ENCODE peak calls at places on chromosomes 7 and 10, in five cellular contexts. J is H1, N is GM12878, H is K562, U is HepG2. Z is an unnamed sample.

GRCh38 chr7:43824963-43825362 is 44.4 kb downstream of the MRPS24 start:
- DNase-seq in N (no peak), H (no peak), U (no peak), J (no peak), Z (no peak)

GRCh38 chr10:28711079-28711478 is 33.8 kb downstream of the BAMBI start:
- DNase-seq in H (no peak), N (no peak), U (no peak), J (no peak), Z (no peak)

GRCh38 chr10:14353291-14353913 is 22.7 kb upstream of the FRMD4A start:
- DNase-seq in J (no peak), N (no peak), H (no peak), U (no peak), Z (peak; percentile 33)

GRCh38 chr7:104980440-104980839 is 33.6 kb upstream of the KMT2E start:
- DNase-seq in U (no peak), J (no peak), H (no peak), N (no peak), Z (no peak)

GRCh38 chr10:71032887-71033286 is 144.5 kb upstream of the PCBD1 start:
- DNase-seq in J (no peak), H (no peak), N (no peak), U (no peak), Z (no peak)

GRCh38 chr10:63058236-63058635 is 74.9 kb upstream of the NRBF2 start:
- DNase-seq in H (no peak), N (no peak), U (no peak), J (no peak), Z (no peak)

GRCh38 chr7:157136372-157136771 is 2.4 kb upstream of the UBE3C start:
- DNase-seq in J (no peak), N (no peak), U (peak; percentile 49), H (peak; percentile 41), Z (peak; percentile 35)

GRCh38 chr7:70006411-70006920 is 408.2 kb downstream of the AUTS2 start:
- DNase-seq in J (no peak), N (no peak), U (no peak), H (no peak), Z (no peak)

GRCh38 chr7:44100458-44101303 is 3.5 kb upstream of the AEBP1 start:
- DNase-seq in J (no peak), U (no peak), N (no peak), H (no peak), Z (no peak)

GRCh38 chr10:79128923-79129305 is 60.1 kb downstream of the ZMIZ1 start:
- DNase-seq in J (no peak), U (no peak), N (no peak), H (no peak), Z (no peak)

GRCh38 chr7:122211362-122211761 is 67.3 kb upstream of the AASS start:
- DNase-seq in J (no peak), H (no peak), U (no peak), N (no peak), Z (no peak)

GRCh38 chr7:13827716-13828115 is 161.8 kb downstream of the ETV1 start:
- DNase-seq in N (no peak), U (no peak), H (no peak), J (no peak), Z (no peak)

GRCh38 chr10:43640603-43641002 is 8.1 kb downstream of the ZNF32 start:
- DNase-seq in H (no peak), U (no peak), J (no peak), N (no peak), Z (no peak)

GRCh38 chr10:77045046-77045445 is 592.6 kb downstream of the KCNMA1 start:
- DNase-seq in H (no peak), U (no peak), N (no peak), J (no peak), Z (no peak)

GRCh38 chr10:113187066-113187777 is 237.2 kb downstream of the TCF7L2 start:
- DNase-seq in N (no peak), U (peak; percentile 26), H (no peak), J (no peak), Z (no peak)

GRCh38 chr7:129252133-129252532 is 27.3 kb downstream of the AHCYL2 start:
- DNase-seq in U (no peak), H (no peak), N (no peak), J (no peak), Z (no peak)

GRCh38 chr7:81774496-81774895 is 4.6 kb upstream of the HGF start:
- DNase-seq in J (no peak), H (no peak), N (no peak), U (no peak), Z (no peak)

GRCh38 chr10:25959540-25960232 is 25.7 kb downstream of the MYO3A start:
- DNase-seq in H (no peak), N (no peak), J (no peak), U (no peak), Z (no peak)

GRCh38 chr7:27154901-27155815 is 1.3 kb downstream of the HOXA7 start:
- DNase-seq in H (no peak), J (no peak), N (no peak), U (no peak), Z (no peak)

GRCh38 chr7:82020076-82020475 is 250.2 kb upstream of the HGF start:
- DNase-seq in H (no peak), J (no peak), U (no peak), N (no peak), Z (no peak)

GRCh38 chr10:99973190-99973589 is 36.6 kb downstream of the DNMBP start:
- DNase-seq in H (no peak), U (no peak), J (no peak), N (no peak), Z (no peak)
- H3K79me2 ChIP-seq in H (no peaks in the 10 kb centered on the region), U (peaks cover 3% of the 10 kb centered on the region), J (no peaks in the 10 kb centered on the region), N (peaks cover 64% of the 10 kb centered on the region), Z (no peaks in the 10 kb centered on the region)

DNA sequence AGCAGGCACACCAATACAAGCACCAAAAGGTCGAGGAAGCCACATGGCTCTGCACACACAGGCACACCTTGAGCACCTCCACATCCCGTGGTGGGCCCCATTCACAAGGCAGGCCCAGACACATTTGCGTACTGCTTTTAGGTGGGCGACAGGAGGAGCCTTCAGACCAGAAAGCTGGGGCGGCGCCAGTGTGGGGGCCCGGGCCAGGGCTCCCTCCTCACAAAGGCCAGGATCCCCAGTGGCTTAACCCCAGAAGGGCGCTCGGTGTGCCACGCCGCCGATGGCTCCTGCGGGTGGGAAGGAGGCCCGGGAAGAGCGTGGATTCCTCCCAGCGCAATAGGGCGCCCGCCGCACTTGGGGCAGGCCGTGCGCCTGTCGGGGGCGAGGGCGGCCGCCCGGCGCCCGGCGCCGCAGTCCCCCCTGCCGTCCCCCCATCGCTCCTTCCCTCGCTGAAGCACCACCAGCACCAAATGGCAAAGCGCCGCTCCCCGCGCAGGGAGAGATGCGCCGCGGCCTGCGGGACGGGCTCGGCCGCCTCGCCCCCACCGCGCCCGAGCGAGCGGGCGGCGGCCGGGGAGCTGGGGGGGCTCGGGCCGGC is 2.9 kb upstream of the SMARCD3 start:
- DNase-seq in J (no peak), N (no peak), U (no peak), H (no peak), Z (peak; percentile 51)
- H2AFZ ChIP-seq in J (no peak overlapping the region), N (no peak overlapping the region), U (no peak overlapping the region), H (peak overlapping the region; percentile 25), Z (peak overlapping the region; percentile 96)

GRCh38 chr7:80622531-80622930 is 15.9 kb upstream of the CD36 start:
- DNase-seq in N (no peak), U (no peak), H (no peak), J (no peak), Z (no peak)
- TF ChIP-seq CREB1 in N (no peak), U (no peak), H (no peak), J (no peak), Z (no peak)

GRCh38 chr10:91247360-91248111 is 27.1 kb downstream of the PCGF5 start:
- DNase-seq in U (no peak), H (peak; percentile 33), N (no peak), J (no peak), Z (peak; percentile 28)

GRCh38 chr10:91250341-91250740 is 29.9 kb downstream of the PCGF5 start:
- DNase-seq in H (no peak), N (no peak), J (no peak), U (no peak), Z (no peak)

GRCh38 chr10:91249700-91250099 is 29.2 kb downstream of the PCGF5 start:
- DNase-seq in N (no peak), U (no peak), H (no peak), J (no peak), Z (no peak)

GRCh38 chr10:91253300-91253699 is 32.8 kb downstream of the PCGF5 start:
- DNase-seq in U (no peak), H (no peak), N (no peak), J (no peak), Z (no peak)

GRCh38 chr10:91251430-91252056 is 31.1 kb downstream of the PCGF5 start:
- DNase-seq in J (no peak), N (peak; percentile 30), H (peak; percentile 40), U (peak; percentile 54), Z (peak; percentile 65)
- H3K79me2 ChIP-seq in J (no peaks in the 10 kb centered on the region), N (no peaks in the 10 kb centered on the region), H (no peaks in the 10 kb centered on the region), U (no peaks in the 10 kb centered on the region), Z (no peaks in the 10 kb centered on the region)

DNA sequence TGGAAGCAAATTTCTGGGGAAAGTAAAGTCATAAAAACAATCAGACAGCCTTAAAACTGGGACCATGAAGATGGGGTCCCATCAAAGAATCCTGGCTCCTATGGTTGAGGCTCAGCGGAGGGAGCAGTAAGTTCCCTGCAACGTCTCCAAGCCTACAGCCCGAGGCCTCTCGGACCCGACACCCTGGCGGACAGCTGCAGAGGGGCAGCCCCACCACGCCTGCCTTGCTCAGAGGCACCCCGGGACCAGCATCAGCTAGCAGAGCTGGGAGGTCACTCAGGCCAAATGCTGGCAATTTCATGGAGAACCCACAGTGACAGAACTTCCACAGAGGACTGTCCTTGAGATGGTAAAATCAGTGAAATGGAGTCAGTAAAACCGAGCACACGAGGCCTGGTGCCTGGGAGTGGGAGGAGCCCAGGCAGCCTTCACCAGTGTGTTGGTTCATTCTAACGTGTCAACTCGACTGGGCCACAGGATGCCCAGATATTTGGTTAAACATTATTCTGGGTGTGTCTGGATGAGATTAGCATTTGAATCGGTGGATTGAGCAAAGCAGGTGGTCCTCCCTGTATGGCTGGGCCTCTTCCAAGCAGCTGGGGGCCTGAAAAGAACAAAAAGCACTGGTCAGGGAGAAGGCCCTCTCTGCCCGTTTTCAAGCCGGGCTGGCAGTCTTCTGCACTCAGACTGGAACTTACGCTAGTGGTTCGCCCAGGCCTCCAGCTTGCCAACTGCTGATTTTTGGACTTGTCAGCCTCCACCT is 96.2 kb upstream of the INSIG1 start:
- DNase-seq in N (no peak), J (no peak), H (no peak), U (no peak), Z (no peak)
- H2AFZ ChIP-seq in N (no peak overlapping the region), J (no peak overlapping the region), H (no peak overlapping the region), U (no peak overlapping the region), Z (no peak overlapping the region)

DNA sequence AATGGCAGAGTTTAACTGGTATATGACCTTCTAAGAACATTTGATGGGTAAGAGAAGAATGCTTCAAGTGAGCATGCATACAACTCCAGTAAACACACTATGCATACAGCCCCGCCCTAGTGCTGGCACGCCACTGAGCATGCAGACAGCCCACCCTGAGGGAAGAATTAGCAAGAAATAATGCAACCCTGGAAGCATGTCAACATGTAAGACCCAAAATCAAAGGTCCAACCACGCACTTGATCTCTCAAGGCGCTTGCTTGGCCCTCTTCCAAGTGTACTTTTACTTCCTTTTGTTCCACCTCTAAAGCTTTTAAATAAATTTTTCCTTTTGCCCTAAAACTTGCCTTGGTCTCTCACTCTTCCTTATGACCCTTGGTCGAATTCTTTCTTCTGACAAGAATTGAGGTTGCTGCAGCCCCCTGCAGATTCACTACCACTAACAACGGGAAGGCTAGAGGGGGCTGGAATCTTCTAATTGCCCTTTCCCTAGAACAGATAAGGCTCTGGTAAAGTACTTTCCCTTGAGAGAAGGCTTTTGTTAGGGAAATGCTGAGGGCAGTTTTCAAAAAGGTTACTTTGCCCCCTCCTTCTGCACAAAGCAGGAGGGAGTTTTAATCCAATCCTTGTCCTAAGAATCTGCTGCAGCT is 3.4 kb downstream of the FAM24B start:
- DNase-seq in N (no peak), J (peak; percentile 73), U (no peak), H (no peak), Z (peak; percentile 76)
- TF ChIP-seq CREB1 in N (no peak), J (no peak), U (no peak), H (no peak), Z (no peak)